ENCODE peak calls at places on chromosomes 12 and 14, in seven cellular contexts. J, C, L, Q, S, Z and G are unnamed samples.

GRCh38 chr12:44640831-44641230 is 235.3 kb downstream of the NELL2 start:
- DNase-seq in S (no peak), L (no peak), J (no peak), Z (no peak), Q (no peak), C (no peak), G (no peak)

GRCh38 chr12:99686142-99686541 is 38.6 kb downstream of the GARIN6 start:
- DNase-seq in C (no peak), Z (no peak), Q (no peak), J (no peak), L (no peak), S (no peak), G (no peak)

GRCh38 chr12:3747543-3747942 is 5.4 kb downstream of the CRACR2A start:
- DNase-seq in Q (peak), L (no peak), C (no peak), S (no peak), Z (no peak), J (no peak), G (no peak)

GRCh38 chr14:29999013-29999539 is 71.4 kb upstream of the PRKD1 start:
- DNase-seq in S (no peak), L (no peak), J (no peak), Z (no peak), C (no peak), Q (no peak), G (no peak)

GRCh38 chr14:95065411-95065810 is 91.9 kb downstream of the DICER1 start:
- DNase-seq in Z (no peak), C (no peak), J (no peak), Q (no peak), S (no peak), L (no peak), G (no peak)

GRCh38 chr14:63478437-63478852 is 64.7 kb downstream of the PPP2R5E start:
- DNase-seq in J (no peak), Q (no peak), L (no peak), S (no peak), C (peak), Z (no peak), G (no peak)

GRCh38 chr14:76984297-76984696 is 44.2 kb downstream of the IRF2BPL start:
- DNase-seq in C (no peak), J (no peak), L (no peak), S (no peak), Q (no peak), Z (no peak), G (no peak)

GRCh38 chr14:31205681-31206535 is 1.7 kb downstream of the HECTD1 start:
- DNase-seq in Q (peak), S (peak), J (no peak), Z (no peak), L (no peak), C (no peak), G (peak)

GRCh38 chr12:10491766-10492165 is 13.9 kb upstream of the EIF2S3B start:
- DNase-seq in J (no peak), S (peak), Z (no peak), Q (no peak), C (no peak), L (no peak), G (no peak)

GRCh38 chr14:38507299-38507698 is 251.4 kb upstream of the CLEC14A start:
- DNase-seq in Q (no peak), J (no peak), Z (no peak), S (peak), C (no peak), L (no peak), G (no peak)

GRCh38 chr14:28952707-28953106 is 186.1 kb downstream of the FOXG1 start:
- DNase-seq in L (no peak), C (no peak), Z (no peak), S (no peak), Q (no peak), J (peak), G (no peak)

GRCh38 chr14:52069617-52070431 is 965 bp upstream of the NID2 start:
- DNase-seq in Q (peak), Z (no peak), C (no peak), J (no peak), L (no peak), S (peak), G (no peak)

GRCh38 chr12:69291278-69291593 is 51.9 kb downstream of the CPSF6 start:
- DNase-seq in Z (no peak), J (no peak), Q (no peak), C (no peak), L (no peak), S (no peak), G (no peak)

GRCh38 chr14:74567646-74568379 is 44.2 kb downstream of the LTBP2 start:
- DNase-seq in C (no peak), J (no peak), Q (no peak), L (no peak), S (no peak), Z (no peak), G (no peak)

GRCh38 chr14:92638266-92638665 is 110.2 kb downstream of the LGMN start:
- DNase-seq in Q (no peak), L (no peak), C (no peak), J (no peak), Z (no peak), S (no peak), G (no peak)

GRCh38 chr14:92945959-92946846 is 23.3 kb downstream of the CHGA start:
- DNase-seq in L (no peak), Z (no peak), S (no peak), C (no peak), J (no peak), Q (no peak), G (no peak)

GRCh38 chr12:114981036-114981435 is 297.1 kb upstream of the TBX3 start:
- DNase-seq in Q (no peak), L (no peak), C (no peak), Z (no peak), S (no peak), J (no peak), G (no peak)

GRCh38 chr12:66495709-66496108 is 183.2 kb downstream of the GRIP1 start:
- DNase-seq in Q (no peak), Z (no peak), L (no peak), C (no peak), S (no peak), J (no peak), G (no peak)